ENCODE peak calls at places on chromosomes 16 and 17, in eight cellular contexts. Q is WERI-Rb-1, U is IMR-90, X is bronchial epithelial cell, P is cardiac muscle cell, W is choroid plexus epithelial cell, D is astrocyte of the cerebellum, N is mammary epithelial cell. C is an unnamed sample.

GRCh38 chr16:81472391-81472790 is 27.8 kb downstream of the CMIP start:
- DNase-seq in Q (no peak), U (no peak), X (no peak), P (no peak), W (no peak), D (no peak), N (no peak), C (no peak)

GRCh38 chr17:60315650-60316049 is 76.3 kb downstream of the USP32 start:
- DNase-seq in Q (no peak), U (no peak), X (no peak), P (no peak), W (peak; percentile 25), D (no peak), N (no peak), C (no peak)

GRCh38 chr16:16018705-16019104 is 69.3 kb downstream of the ABCC1 start:
- DNase-seq in Q (no peak), U (no peak), X (peak; percentile 27), P (no peak), W (no peak), D (no peak), N (no peak), C (peak; percentile 47)

GRCh38 chr17:82160081-82160480 is 52.6 kb downstream of the CCDC57 start:
- DNase-seq in Q (no peak), U (peak; percentile 66), X (peak; percentile 78), P (no peak), W (peak; percentile 35), D (no peak), N (peak; percentile 85), C (peak; percentile 46)

GRCh38 chr17:61575352-61575975 is 15.6 kb downstream of the NACA2 start:
- DNase-seq in Q (no peak), U (peak; percentile 25), X (no peak), P (no peak), W (no peak), D (no peak), N (no peak), C (no peak)

GRCh38 chr16:55329791-55330190 is 5.8 kb downstream of the IRX6 start:
- DNase-seq in Q (no peak), U (no peak), X (no peak), P (no peak), W (no peak), D (no peak), N (no peak), C (no peak)

GRCh38 chr16:46836521-46837292 is 5.7 kb upstream of the C16orf87 start:
- DNase-seq in Q (no peak), U (no peak), X (peak; percentile 64), P (no peak), W (no peak), D (no peak), N (no peak), C (no peak)

GRCh38 chr16:70634861-70635260 is 11.5 kb upstream of the IL34 start:
- DNase-seq in Q (no peak), U (peak; percentile 63), X (peak; percentile 20), P (peak; percentile 58), W (peak; percentile 41), D (no peak), N (no peak), C (no peak)

GRCh38 chr16:48535831-48536599 is 74.0 kb downstream of the N4BP1 start:
- DNase-seq in Q (peak; percentile 64), U (peak; percentile 31), X (peak; percentile 77), P (peak; percentile 92), W (peak; percentile 87), D (no peak), N (peak; percentile 86), C (peak; percentile 86)

GRCh38 chr16:26019885-26020284 is 328.1 kb downstream of the HS3ST4 start:
- DNase-seq in Q (peak; percentile 16), U (no peak), X (no peak), P (no peak), W (no peak), D (no peak), N (no peak), C (no peak)

GRCh38 chr17:19833914-19834313 is 33.8 kb downstream of the ULK2 start:
- DNase-seq in Q (no peak), U (peak; percentile 3), X (peak; percentile 18), P (no peak), W (no peak), D (no peak), N (peak; percentile 8), C (no peak)

GRCh38 chr16:12502671-12503070 is 301.0 kb downstream of the CPPED1 start:
- DNase-seq in Q (no peak), U (no peak), X (no peak), P (no peak), W (no peak), D (no peak), N (no peak), C (no peak)

GRCh38 chr16:4021070-4021779 is 95.0 kb downstream of the ADCY9 start:
- DNase-seq in Q (no peak), U (no peak), X (peak; percentile 88), P (no peak), W (no peak), D (no peak), N (peak; percentile 86), C (no peak)

GRCh38 chr16:84504420-84505248 is at the start of gene MEAK7:
- DNase-seq in Q (peak; percentile 93), U (peak; percentile 98), X (peak; percentile 90), P (peak; percentile 99), W (peak; percentile 99), D (peak; percentile 97), N (peak; percentile 99), C (peak; percentile 98)

GRCh38 chr17:50865060-50865867 is 890 bp downstream of the TOB1 start:
- DNase-seq in Q (peak; percentile 46), U (peak; percentile 24), X (peak; percentile 29), P (peak; percentile 54), W (peak; percentile 61), D (peak; percentile 23), N (peak; percentile 58), C (peak; percentile 57)

GRCh38 chr17:50865868-50866260 is 290 bp downstream of the TOB1 start:
- DNase-seq in Q (no peak), U (no peak), X (no peak), P (no peak), W (no peak), D (no peak), N (no peak), C (no peak)

GRCh38 chr17:50867856-50868438 is 1.8 kb upstream of the TOB1 start:
- DNase-seq in Q (no peak), U (peak; percentile 60), X (no peak), P (no peak), W (no peak), D (peak; percentile 24), N (no peak), C (no peak)

GRCh38 chr17:50866950-50867855 is 1.0 kb upstream of the TOB1 start:
- DNase-seq in Q (peak; percentile 98), U (peak; percentile 93), X (peak; percentile 96), P (peak; percentile 93), W (peak; percentile 96), D (peak; percentile 84), N (peak; percentile 97), C (peak; percentile 97)

DNA sequence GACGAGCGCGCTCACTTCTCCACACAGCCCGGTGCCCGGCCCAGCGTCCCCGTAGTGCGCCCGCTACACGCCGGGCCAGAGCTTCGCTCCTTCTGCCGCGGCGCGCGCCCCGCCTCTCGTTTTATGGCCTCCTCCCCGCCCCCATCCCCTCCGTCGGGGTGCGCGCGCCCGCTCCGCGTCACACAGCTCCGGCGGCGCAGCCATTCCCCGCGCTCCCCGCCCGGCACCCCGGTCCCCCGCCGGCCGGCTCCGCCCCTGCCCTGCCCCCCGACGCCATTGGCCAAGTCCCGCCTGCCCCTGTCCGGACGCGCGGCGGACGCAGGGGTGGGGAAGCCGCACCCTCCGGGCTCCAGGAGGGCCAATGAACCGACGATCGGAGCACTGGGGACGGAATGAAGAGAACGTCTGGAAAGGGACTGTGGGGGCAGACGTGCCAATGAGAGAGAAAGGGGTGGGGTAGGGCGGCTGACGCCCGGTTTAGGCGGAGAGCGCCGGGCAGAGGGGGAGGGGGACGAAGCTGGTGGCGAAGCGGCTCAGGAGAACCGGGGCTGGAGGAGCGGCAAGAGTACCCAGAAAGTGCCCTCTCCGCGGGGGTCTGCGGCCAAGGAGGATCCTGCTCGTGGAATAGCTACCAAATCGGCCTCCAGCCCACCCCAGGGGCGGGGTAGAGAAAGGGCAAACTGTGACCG is at the start of gene TOB1:
- DNase-seq in Q (peak; percentile 99), U (peak; percentile 93), X (peak; percentile 92), P (peak; percentile 99), W (peak; percentile 97), D (peak; percentile 77), N (peak; percentile 98), C (peak; percentile 98)
- TF ChIP-seq CTCF in Q (no peak), U (no peak), X (no peak), P (no peak), W (no peak), D (no peak), N (no peak), C (no peak)

DNA sequence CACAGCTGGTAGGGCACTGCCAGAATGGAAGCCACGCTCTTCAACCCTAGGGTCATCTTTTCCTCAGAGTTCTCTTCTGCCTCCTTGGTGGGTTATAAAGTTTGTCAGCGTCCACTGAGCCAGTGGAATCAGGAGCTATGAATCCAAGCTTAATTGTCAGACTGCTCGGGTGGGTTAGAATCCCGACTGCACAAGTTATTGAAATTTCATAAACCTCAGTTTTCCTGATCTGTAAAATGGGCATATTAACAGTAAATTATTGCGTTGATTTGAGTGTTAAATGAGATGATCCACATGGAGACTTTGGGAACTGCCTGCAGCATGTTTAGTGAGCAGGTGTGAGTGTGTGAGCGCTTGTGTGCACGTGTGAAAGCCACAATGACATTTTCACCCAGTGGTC is 400.5 kb upstream of the CDH11 start:
- DNase-seq in Q (no peak), U (no peak), X (no peak), P (no peak), W (no peak), D (no peak), N (no peak), C (no peak)
- H3K4me3 ChIP-seq in Q (no peak overlapping the region), U (no peak overlapping the region), X (no peak overlapping the region), P (no peak overlapping the region), W (no peak overlapping the region), D (no peak overlapping the region), N (no peak overlapping the region), C (no peak overlapping the region)

GRCh38 chr16:50021509-50021908 is 3.5 kb upstream of the CNEP1R1 start:
- DNase-seq in Q (peak; percentile 59), U (no peak), X (no peak), P (peak; percentile 27), W (peak; percentile 42), D (no peak), N (peak; percentile 3), C (no peak)
- TF ChIP-seq CTCF in Q (peak; percentile 63), U (no peak), X (no peak), P (peak; percentile 14), W (peak; percentile 39), D (no peak), N (peak; percentile 18), C (peak; percentile 4)

DNA sequence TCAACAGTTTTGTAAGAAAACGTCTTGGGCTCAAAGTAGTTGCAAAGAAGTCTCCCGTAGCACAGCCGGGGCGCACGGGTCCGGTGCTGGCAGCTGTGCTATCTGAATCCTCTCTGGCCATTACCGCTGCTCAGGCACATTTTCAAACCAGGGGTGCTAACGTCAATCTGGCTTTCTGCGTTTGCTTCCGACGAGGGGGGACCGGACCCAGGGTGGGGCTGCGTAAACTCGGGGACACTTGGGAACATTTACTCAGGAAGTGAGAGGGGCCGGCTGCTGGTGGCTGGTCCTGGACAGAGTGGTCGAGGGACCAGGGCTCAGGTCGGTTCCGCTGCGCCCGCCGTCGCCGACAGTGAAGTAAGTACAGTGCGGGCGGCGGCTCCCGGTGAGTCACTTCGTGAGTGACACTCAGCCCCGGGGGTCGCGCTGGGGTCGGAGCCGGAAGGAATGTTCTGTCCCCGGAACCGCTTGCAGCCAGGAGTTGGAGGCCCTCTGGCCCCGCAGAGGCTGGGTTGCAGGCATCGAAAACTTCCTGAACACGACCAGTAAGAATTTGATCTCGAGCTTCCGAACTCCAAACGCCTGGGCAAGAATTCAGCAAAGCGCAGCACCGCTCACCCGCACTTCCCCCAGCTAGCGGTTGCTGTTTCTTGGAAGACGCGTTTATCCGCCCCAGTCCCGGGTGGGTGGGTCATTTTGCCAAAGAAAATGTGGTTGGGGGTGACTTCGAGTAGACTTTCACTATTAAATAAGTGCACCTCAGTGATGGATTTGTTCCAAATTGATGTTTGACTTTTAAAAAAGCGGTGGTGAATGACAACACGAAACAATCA is 1.4 kb upstream of the HS3ST3B1 start:
- DNase-seq in Q (no peak), U (no peak), X (no peak), P (peak; percentile 75), W (peak; percentile 72), D (no peak), N (no peak), C (peak; percentile 61)
- H3K4me3 ChIP-seq in Q (no peak overlapping the region), U (peak overlapping the region; percentile 48), X (peak overlapping the region; percentile 19), P (peak overlapping the region; percentile 24), W (peak overlapping the region; percentile 67), D (peak overlapping the region; percentile 87), N (peak overlapping the region; percentile 21), C (peak overlapping the region; percentile 53)